ENCODE peak calls at places on chromosome 17, in ten cellular contexts. S is CD8-positive, alpha-beta T cell; K is prostate gland; Y is endothelial cell; N is Peyer's patch; O is HFFc6; W is cardiac muscle cell; M is choroid plexus epithelial cell; G is IMR-90; J is fibroblast of the aortic adventitia. I is an unnamed sample.

GRCh38 chr17:64291268-64291851 is 28.3 kb upstream of the TEX2 start:
- DNase-seq in Y (peak), M (no peak), K (no peak), G (no peak), N (no peak), O (no peak), W (no peak), J (no peak), S (no peak), I (no peak)

GRCh38 chr17:18991531-18992315 is 12.8 kb downstream of the FAM83G start:
- DNase-seq in O (no peak), K (no peak), S (no peak), G (no peak), W (no peak), Y (no peak), N (no peak), M (no peak), J (no peak), I (no peak)

GRCh38 chr17:8966926-8967325 is 1.4 kb upstream of the PIK3R5 start:
- DNase-seq in S (no peak), Y (no peak), O (no peak), W (no peak), J (no peak), G (no peak), N (no peak), K (no peak), M (no peak), I (no peak)

GRCh38 chr17:56707312-56708219 is 114.1 kb downstream of the NOG start:
- DNase-seq in O (no peak), S (no peak), K (no peak), Y (no peak), G (peak), J (no peak), M (peak), W (peak), N (no peak), I (no peak)

GRCh38 chr17:33243732-33244131 is 49.4 kb downstream of the ASIC2 start:
- DNase-seq in N (no peak), K (no peak), Y (no peak), M (no peak), G (no peak), O (no peak), W (no peak), J (no peak), S (no peak), I (no peak)

GRCh38 chr17:5272313-5272712 is 9.8 kb upstream of the RABEP1 start:
- DNase-seq in G (no peak), O (no peak), J (no peak), S (no peak), M (no peak), K (no peak), Y (no peak), N (no peak), W (no peak), I (no peak)

GRCh38 chr17:15213381-15214087 is 51.6 kb downstream of the PMP22 start:
- DNase-seq in Y (peak), S (no peak), G (peak), W (peak), J (peak), O (peak), N (no peak), K (no peak), M (peak), I (peak)

GRCh38 chr17:57451126-57451690 is 194.9 kb downstream of the MSI2 start:
- DNase-seq in J (no peak), M (no peak), Y (no peak), S (no peak), O (no peak), K (no peak), G (no peak), N (no peak), W (no peak), I (no peak)

GRCh38 chr17:53516643-53517042 is 306.1 kb upstream of the KIF2B start:
- DNase-seq in M (no peak), G (no peak), J (peak), O (no peak), K (no peak), Y (no peak), S (no peak), N (no peak), W (peak), I (no peak)

GRCh38 chr17:70172921-70173320 is 3.6 kb downstream of the KCNJ2 start:
- DNase-seq in M (peak), N (no peak), Y (no peak), O (no peak), G (no peak), W (peak), J (peak), K (no peak), S (no peak), I (no peak)

GRCh38 chr17:3385869-3386816 is at the start of gene OR3A2:
- DNase-seq in N (no peak), K (no peak), S (no peak), M (no peak), W (no peak), O (no peak), G (no peak), J (no peak), Y (no peak), I (no peak)

GRCh38 chr17:18039535-18040286 is 503 bp downstream of the GID4 start:
- DNase-seq in S (peak), W (peak), K (no peak), G (no peak), N (peak), Y (peak), M (peak), J (no peak), O (no peak), I (no peak)

GRCh38 chr17:80790021-80790765 is 201.4 kb upstream of the CHMP6 start:
- DNase-seq in J (no peak), Y (no peak), W (no peak), O (no peak), K (no peak), N (no peak), S (peak), M (peak), G (no peak), I (no peak)

GRCh38 chr17:55601874-55602364 is 90.7 kb upstream of the SMIM36 start:
- DNase-seq in M (peak), S (no peak), K (no peak), O (peak), Y (peak), J (peak), G (peak), W (peak), N (no peak), I (no peak)

GRCh38 chr17:65742433-65743312 is 181.2 kb upstream of the AXIN2 start:
- DNase-seq in J (peak), K (no peak), M (peak), O (peak), G (peak), S (no peak), W (peak), Y (no peak), N (no peak), I (no peak)

GRCh38 chr17:36641877-36642845 is 40.8 kb downstream of the MRM1 start:
- DNase-seq in S (no peak), M (no peak), K (no peak), N (no peak), Y (no peak), O (no peak), J (no peak), G (no peak), W (no peak), I (no peak)

GRCh38 chr17:4573115-4573514 is 11.2 kb upstream of the SMTNL2 start:
- DNase-seq in S (no peak), J (no peak), G (no peak), K (no peak), M (no peak), N (no peak), W (no peak), O (no peak), Y (no peak), I (no peak)

GRCh38 chr17:75205793-75206163 is 299 bp downstream of the NUP85 start:
- DNase-seq in Y (no peak), J (no peak), S (no peak), N (no peak), K (no peak), M (no peak), W (no peak), G (no peak), O (no peak), I (no peak)
- TF ChIP-seq CTCF in Y (no peak), J (no peak), S (no peak), N (no peak), K (no peak), M (peak), W (no peak), G (peak), O (no peak), I (no peak)

DNA sequence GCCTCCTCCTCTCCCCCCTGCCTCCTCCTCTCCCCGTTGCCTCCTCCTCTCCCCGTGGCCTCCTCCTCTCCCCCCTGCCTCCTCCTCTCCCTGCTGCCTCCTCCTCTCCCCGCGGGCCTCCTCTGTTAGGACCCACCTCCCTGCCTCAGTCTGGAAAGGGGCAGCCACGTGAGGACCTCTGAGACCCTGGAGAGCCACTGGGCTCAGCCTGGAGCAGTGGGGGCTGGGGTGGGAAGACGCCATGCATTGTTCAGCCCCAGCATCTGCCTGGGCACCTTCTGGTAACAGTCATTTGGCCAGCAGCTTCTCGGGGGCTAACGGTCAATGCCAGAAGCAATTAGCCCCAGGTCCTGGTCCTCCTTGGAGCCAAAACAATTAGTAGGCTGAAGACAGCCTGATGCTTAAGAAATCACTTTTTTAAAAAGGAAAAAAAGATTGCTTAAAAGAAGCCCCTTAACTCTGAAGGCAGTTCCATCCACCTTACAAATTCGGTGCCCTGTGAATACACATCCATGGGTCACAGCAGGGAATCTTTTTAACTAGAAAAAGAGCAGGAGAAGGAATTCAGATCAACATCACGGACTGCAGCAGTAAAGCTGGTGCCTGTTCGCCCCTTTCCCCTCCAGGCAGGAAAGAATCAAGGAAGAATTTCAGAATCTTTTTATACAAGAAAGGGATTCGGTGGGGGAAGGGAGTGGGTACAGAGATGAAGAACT is 29.8 kb downstream of the NXN start:
- DNase-seq in S (no peak), N (no peak), M (no peak), O (no peak), K (no peak), G (no peak), Y (no peak), J (no peak), W (no peak), I (no peak)
- TF ChIP-seq CTCF in S (no peak), N (no peak), M (no peak), O (no peak), K (no peak), G (no peak), Y (no peak), J (no peak), W (no peak), I (no peak)

GRCh38 chr17:82006468-82007227 is 16.0 kb downstream of the CENPX start:
- DNase-seq in W (peak), Y (no peak), G (peak), J (peak), S (no peak), N (no peak), K (no peak), O (peak), M (no peak), I (no peak)

GRCh38 chr17:82008258-82008940 is 14.3 kb downstream of the CENPX start:
- DNase-seq in Y (no peak), W (no peak), G (no peak), M (no peak), O (no peak), J (no peak), S (no peak), K (no peak), N (no peak), I (no peak)

GRCh38 chr17:82007228-82007494 is 15.5 kb downstream of the CENPX start:
- DNase-seq in M (no peak), S (no peak), N (no peak), O (no peak), J (no peak), Y (no peak), G (no peak), K (no peak), W (no peak), I (no peak)

GRCh38 chr17:82008941-82009405 is 13.7 kb downstream of the CENPX start:
- DNase-seq in J (no peak), M (no peak), W (no peak), G (no peak), N (no peak), Y (no peak), S (no peak), O (no peak), K (no peak), I (no peak)

DNA sequence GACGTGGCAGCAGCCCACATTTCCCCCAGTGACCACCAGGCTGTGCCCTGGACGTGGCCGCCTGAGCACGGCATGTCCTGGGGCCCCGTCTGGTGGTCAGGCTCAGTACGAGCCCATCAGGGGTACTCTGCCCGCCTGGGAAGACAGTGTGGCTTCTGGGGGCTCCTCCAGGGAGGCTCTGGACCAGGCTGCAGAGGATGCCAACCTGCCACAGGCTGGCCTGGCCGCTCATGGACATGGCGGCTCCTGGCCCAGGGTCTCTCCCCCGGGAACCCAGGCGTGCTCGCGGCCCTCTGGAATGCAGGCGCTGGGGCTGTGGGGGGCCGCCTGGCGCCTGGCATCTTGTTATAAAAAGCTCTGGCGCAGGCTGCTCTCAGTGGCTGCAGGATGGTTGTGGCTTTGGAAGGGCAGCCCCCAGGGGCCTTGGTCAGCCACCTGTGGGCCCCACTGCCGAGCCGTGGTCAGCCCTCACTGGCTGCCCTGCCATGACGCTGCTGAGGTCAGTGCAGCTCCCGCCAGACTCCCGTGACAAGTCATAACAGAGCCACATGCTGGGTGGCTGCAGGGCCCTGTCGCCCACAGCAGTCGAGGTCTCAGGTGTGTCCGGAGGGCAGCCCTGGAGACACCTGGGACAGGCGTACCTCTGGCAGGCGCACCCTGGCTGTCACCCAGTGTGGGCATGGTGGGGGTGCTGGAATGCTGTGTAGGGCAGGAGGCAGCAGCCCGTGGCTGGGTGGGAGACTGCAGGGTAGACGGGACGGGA is 15.0 kb downstream of the CENPX start:
- DNase-seq in O (no peak), G (no peak), S (no peak), J (no peak), Y (no peak), M (no peak), W (no peak), N (no peak), K (no peak), I (no peak)
- TF ChIP-seq CTCF in O (peak), G (peak), S (no peak), J (no peak), Y (no peak), M (no peak), W (no peak), N (no peak), K (no peak), I (no peak)

GRCh38 chr17:61421460-61421859 is 21.8 kb downstream of the TBX2 start:
- DNase-seq in O (no peak), S (no peak), Y (no peak), M (no peak), J (no peak), W (no peak), G (no peak), K (no peak), N (no peak), I (no peak)

GRCh38 chr17:61420128-61420527 is 20.5 kb downstream of the TBX2 start:
- DNase-seq in W (no peak), G (no peak), M (no peak), N (no peak), J (no peak), K (no peak), S (no peak), O (no peak), Y (no peak), I (no peak)

GRCh38 chr17:61422116-61422799 is 22.6 kb downstream of the TBX2 start:
- DNase-seq in Y (no peak), M (no peak), G (no peak), W (no peak), S (no peak), K (no peak), N (no peak), O (no peak), J (no peak), I (no peak)

GRCh38 chr17:61419496-61420046 is 19.9 kb downstream of the TBX2 start:
- DNase-seq in N (no peak), K (no peak), J (no peak), M (no peak), W (no peak), S (no peak), G (no peak), O (no peak), Y (no peak), I (no peak)

DNA sequence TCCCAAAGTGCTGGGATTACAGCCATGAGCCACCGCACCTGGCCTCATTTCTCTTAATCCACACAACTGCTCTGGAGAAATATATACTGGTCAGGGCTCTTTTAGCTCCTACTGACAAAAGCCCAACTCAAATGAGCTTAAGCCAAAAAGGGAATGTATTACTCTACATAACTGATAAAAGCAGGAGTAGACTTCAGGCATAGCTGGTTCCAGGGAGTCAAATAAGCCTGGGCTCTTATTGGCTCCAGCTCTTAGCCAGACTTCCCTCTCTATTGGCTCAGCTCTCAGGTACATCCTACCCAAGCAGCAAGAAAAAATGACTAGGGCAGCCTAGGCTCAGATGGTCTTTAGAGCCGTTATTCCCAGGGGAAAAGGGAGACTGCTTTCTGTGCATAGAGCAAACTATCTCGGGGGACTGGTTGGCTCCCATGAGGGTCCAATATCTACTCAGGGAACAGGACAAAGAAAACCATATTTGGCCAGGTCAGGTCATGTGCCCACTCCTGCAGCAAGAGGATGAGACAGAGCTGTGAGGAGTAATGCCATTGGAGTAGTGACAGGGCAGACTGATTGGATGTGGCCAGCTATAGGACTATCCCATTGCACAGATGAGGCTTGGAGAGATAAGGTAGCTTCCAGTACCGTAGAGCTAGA is 21.2 kb downstream of the TBX2 start:
- DNase-seq in J (no peak), N (no peak), W (no peak), G (no peak), M (no peak), S (no peak), Y (no peak), K (no peak), O (no peak), I (no peak)
- TF ChIP-seq CTCF in J (no peak), N (no peak), W (no peak), G (no peak), M (no peak), S (no peak), Y (no peak), K (no peak), O (no peak), I (no peak)

DNA sequence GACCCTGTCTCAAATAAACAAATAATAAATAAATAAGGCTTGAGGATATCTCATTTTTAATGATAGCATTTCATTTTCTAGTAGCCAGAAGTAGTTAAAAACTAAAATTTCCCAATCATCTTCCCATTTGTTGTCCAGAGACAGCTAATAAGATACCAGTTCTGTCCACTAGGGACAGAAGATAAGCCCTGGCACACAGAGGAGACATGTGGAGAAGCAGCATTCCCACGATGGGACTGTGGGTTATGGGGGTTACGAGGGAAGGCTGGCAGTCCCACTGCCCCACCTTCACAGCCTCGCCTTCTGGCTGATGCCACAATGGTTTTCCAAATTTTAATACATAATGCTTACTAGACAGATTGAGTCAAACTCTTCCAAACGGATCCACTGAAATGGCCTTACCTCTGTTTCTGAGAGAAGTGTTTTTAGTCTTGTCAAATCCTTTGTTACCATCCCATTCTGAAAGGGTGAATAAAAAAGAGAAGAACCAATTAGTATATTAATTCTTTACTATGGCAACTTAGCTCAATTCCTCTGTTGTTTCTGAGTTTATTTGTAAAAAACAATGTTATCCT is 44.2 kb downstream of the HELZ start:
- DNase-seq in M (peak), J (no peak), S (no peak), K (no peak), Y (no peak), W (peak), N (no peak), G (no peak), O (no peak), I (no peak)
- TF ChIP-seq CTCF in M (peak), J (peak), S (peak), K (no peak), Y (peak), W (peak), N (peak), G (peak), O (peak), I (peak)

DNA sequence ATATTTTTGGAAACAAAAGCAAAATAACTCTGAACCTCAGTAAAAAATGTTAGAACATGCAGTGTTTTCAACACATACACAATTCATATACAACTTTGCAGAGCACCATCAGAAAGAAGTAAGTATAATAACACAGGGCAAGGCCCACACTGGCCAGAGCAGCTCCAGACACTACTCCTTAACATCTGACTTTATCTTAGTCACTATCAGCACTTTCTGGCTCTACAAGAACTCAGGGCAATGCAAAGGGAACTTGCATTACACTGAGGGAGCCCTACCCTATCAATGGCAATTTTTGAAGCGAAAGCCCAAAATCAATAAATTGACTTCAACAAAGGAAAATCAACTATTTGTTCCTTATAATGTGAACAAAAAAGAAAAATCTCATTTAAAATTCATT is 16.5 kb downstream of the RNF157 start:
- DNase-seq in N (no peak), O (no peak), G (no peak), M (no peak), W (no peak), K (no peak), S (no peak), Y (no peak), J (no peak), I (no peak)
- TF ChIP-seq CTCF in N (no peak), O (no peak), G (no peak), M (no peak), W (no peak), K (no peak), S (no peak), Y (no peak), J (no peak), I (no peak)

GRCh38 chr17:50213026-50214015 is 11.9 kb upstream of the COL1A1 start:
- DNase-seq in J (peak), M (no peak), K (no peak), G (peak), W (no peak), S (peak), O (no peak), N (peak), Y (no peak), I (no peak)
- TF ChIP-seq CTCF in J (no peak), M (no peak), K (no peak), G (peak), W (no peak), S (no peak), O (no peak), N (no peak), Y (no peak), I (no peak)